ENCODE peak calls at places on chromosomes 11 and 22, in four cellular contexts. Y, A, K and T are unnamed samples.

GRCh38 chr11:17391493-17392355 is 3.3 kb upstream of the KCNJ11 start:
- DNase-seq in A (no peak), K (no peak), Y (no peak), T (no peak)

GRCh38 chr11:29200776-29201574 is 815.9 kb downstream of the KCNA4 start:
- DNase-seq in K (no peak), A (no peak), Y (no peak), T (no peak)

GRCh38 chr11:86370922-86371614 is 3.6 kb upstream of the CCDC81 start:
- DNase-seq in A (no peak), K (peak; percentile 22), Y (no peak), T (peak; percentile 4)

GRCh38 chr11:8333431-8334401 is 70.0 kb upstream of the LMO1 start:
- DNase-seq in A (no peak), K (peak; percentile 23), Y (no peak), T (no peak)

GRCh38 chr11:8363924-8364323 is 100.2 kb upstream of the LMO1 start:
- DNase-seq in Y (no peak), K (no peak), A (no peak), T (no peak)

GRCh38 chr11:125464266-125464662 is 31.8 kb downstream of the FEZ1 start:
- DNase-seq in A (no peak), K (peak; percentile 35), Y (no peak), T (no peak)

GRCh38 chr11:19241260-19242183 is 777 bp upstream of the E2F8 start:
- DNase-seq in K (peak; percentile 16), A (peak; percentile 22), Y (peak; percentile 44), T (no peak)

GRCh38 chr11:72223615-72224586 is 666 bp upstream of the INPPL1 start:
- DNase-seq in Y (peak; percentile 80), K (peak; percentile 65), A (peak; percentile 77), T (peak; percentile 75)

GRCh38 chr22:38167988-38168407 is 13.6 kb downstream of the PLA2G6 start:
- DNase-seq in A (peak; percentile 94), K (no peak), Y (no peak), T (no peak)

GRCh38 chr11:92300871-92301270 is 76.3 kb downstream of the FAT3 start:
- DNase-seq in Y (no peak), A (no peak), K (no peak), T (no peak)

GRCh38 chr11:120116966-120117365 is 20.9 kb downstream of the TRIM29 start:
- DNase-seq in Y (no peak), K (no peak), A (no peak), T (no peak)

GRCh38 chr11:65150513-65151271 is 16.4 kb upstream of the SYVN1 start:
- DNase-seq in Y (peak; percentile 91), A (peak; percentile 97), K (peak; percentile 89), T (peak; percentile 90)

GRCh38 chr11:8671242-8671641 is 11.2 kb downstream of the TRIM66 start:
- DNase-seq in A (peak; percentile 83), Y (peak; percentile 41), K (peak; percentile 48), T (peak; percentile 51)

GRCh38 chr11:3859373-3859881 is 4.0 kb downstream of the STIM1 start:
- DNase-seq in A (peak; percentile 50), K (no peak), Y (no peak), T (peak; percentile 44)

GRCh38 chr11:81444306-81444705 is 1289.4 kb downstream of the FAM181B start:
- DNase-seq in A (no peak), K (no peak), Y (no peak), T (no peak)

GRCh38 chr22:39414886-39415285 is 15.3 kb downstream of the TAB1 start:
- DNase-seq in Y (no peak), K (no peak), A (peak; percentile 50), T (no peak)

GRCh38 chr11:43547411-43547718 is 133.2 kb upstream of the HSD17B12 start:
- DNase-seq in K (no peak), Y (peak; percentile 32), A (peak; percentile 52), T (peak; percentile 18)

GRCh38 chr11:134939905-134940304 is 527.9 kb upstream of the B3GAT1 start:
- DNase-seq in Y (no peak), K (no peak), A (no peak), T (no peak)

GRCh38 chr11:76778874-76779273 is 4.3 kb upstream of the TSKU start:
- DNase-seq in K (no peak), A (no peak), Y (no peak), T (no peak)

GRCh38 chr11:44005076-44005800 is 42.5 kb upstream of the ACCSL start:
- DNase-seq in Y (no peak), K (no peak), A (no peak), T (no peak)

GRCh38 chr11:76649964-76650363 is 20.6 kb downstream of the LRRC32 start:
- DNase-seq in A (no peak), K (no peak), Y (no peak), T (no peak)

GRCh38 chr11:131592734-131593133 is 222.3 kb downstream of the NTM start:
- DNase-seq in Y (no peak), K (no peak), A (no peak), T (no peak)

GRCh38 chr11:67616431-67617242 is 9.9 kb downstream of the NDUFV1 start:
- DNase-seq in Y (no peak), K (no peak), A (peak; percentile 98), T (no peak)

GRCh38 chr11:44766112-44766971 is 39.6 kb downstream of the TSPAN18 start:
- DNase-seq in K (no peak), Y (no peak), A (peak; percentile 6), T (peak; percentile 66)

GRCh38 chr11:97140885-97141494 is 751.2 kb downstream of the JRKL start:
- DNase-seq in K (peak; percentile 2), Y (no peak), A (no peak), T (no peak)

GRCh38 chr22:17997456-17997855 is 26.9 kb downstream of the MICAL3 start:
- DNase-seq in Y (no peak), K (peak; percentile 29), A (no peak), T (no peak)

GRCh38 chr11:77561257-77561656 is 28.5 kb upstream of the AQP11 start:
- DNase-seq in K (no peak), Y (no peak), A (no peak), T (no peak)

GRCh38 chr11:110345756-110346155 is 49.3 kb upstream of the RDX start:
- DNase-seq in Y (no peak), A (no peak), K (no peak), T (no peak)

GRCh38 chr22:17717708-17718107 is 56.6 kb downstream of the BID start:
- DNase-seq in K (no peak), Y (no peak), A (no peak), T (no peak)

GRCh38 chr11:108873938-108874337 is 209.1 kb downstream of the DDX10 start:
- DNase-seq in K (no peak), A (no peak), Y (no peak), T (no peak)

GRCh38 chr11:64885367-64886286 is 7.2 kb upstream of the EHD1 start:
- DNase-seq in K (peak; percentile 68), A (no peak), Y (no peak), T (no peak)

GRCh38 chr11:130652671-130653335 is 204.4 kb downstream of the ADAMTS15 start:
- DNase-seq in A (peak; percentile 89), Y (peak; percentile 58), K (no peak), T (no peak)

GRCh38 chr11:35274909-35275807 is 136.2 kb downstream of the CD44 start:
- DNase-seq in A (peak; percentile 71), K (peak; percentile 45), Y (peak; percentile 66), T (peak; percentile 95)

GRCh38 chr11:132056689-132057088 is 686.3 kb downstream of the NTM start:
- DNase-seq in K (no peak), Y (no peak), A (no peak), T (no peak)

GRCh38 chr22:45515678-45516077 is 13.0 kb downstream of the FBLN1 start:
- DNase-seq in Y (no peak), A (no peak), K (no peak), T (no peak)

GRCh38 chr22:45521178-45521577 is 18.5 kb downstream of the FBLN1 start:
- DNase-seq in K (no peak), A (no peak), Y (no peak), T (no peak)

GRCh38 chr22:45518580-45518991 is 15.9 kb downstream of the FBLN1 start:
- DNase-seq in K (no peak), Y (no peak), A (peak; percentile 52), T (peak; percentile 34)

GRCh38 chr22:45516163-45516562 is 13.5 kb downstream of the FBLN1 start:
- DNase-seq in Y (no peak), K (no peak), A (no peak), T (no peak)

GRCh38 chr22:45516923-45517675 is 14.4 kb downstream of the FBLN1 start:
- DNase-seq in K (peak; percentile 16), A (no peak), Y (no peak), T (no peak)
- H3K27ac ChIP-seq in K (peak overlapping the region; percentile 16), A (no peak overlapping the region), Y (peak overlapping the region; percentile 41), T (peak overlapping the region; percentile 41)

DNA sequence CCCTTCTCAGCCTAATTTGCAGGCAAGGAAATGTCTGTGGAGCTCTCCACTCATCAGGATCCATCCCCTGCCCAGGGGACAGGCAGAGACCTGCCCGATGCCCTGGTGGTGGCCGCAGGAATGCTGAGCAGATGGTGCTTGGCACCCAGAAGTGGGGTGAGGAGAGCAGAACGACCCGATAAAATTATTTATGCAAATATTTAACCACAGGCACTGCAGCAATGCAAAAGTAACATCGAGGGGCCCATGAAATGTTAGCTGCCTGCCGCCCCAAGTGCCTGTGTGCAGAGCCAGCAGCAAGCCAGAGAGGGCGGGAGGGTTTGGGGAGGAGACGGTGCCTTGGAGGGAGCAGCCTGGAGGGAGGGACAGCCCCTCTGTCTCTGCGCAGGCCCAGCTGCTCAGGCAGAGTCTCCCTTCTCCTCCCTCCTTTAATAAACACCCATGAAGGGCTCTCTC is 205.5 kb downstream of the CTTN start:
- DNase-seq in A (no peak), K (no peak), Y (no peak), T (no peak)
- H3K9me3 ChIP-seq in A (no peaks in the 10 kb centered on the region), K (no peaks in the 10 kb centered on the region), Y (no peaks in the 10 kb centered on the region), T (no peaks in the 10 kb centered on the region)

GRCh38 chr11:47765086-47765485 is 2.1 kb downstream of the FNBP4 start:
- DNase-seq in Y (no peak), K (no peak), A (no peak), T (no peak)
- H3K27ac ChIP-seq in Y (no peak overlapping the region), K (peak overlapping the region; percentile 94), A (peak overlapping the region; percentile 96), T (no peak overlapping the region)

GRCh38 chr22:36826262-36826661 is 9.4 kb upstream of the PVALB start:
- DNase-seq in K (no peak), A (no peak), Y (no peak), T (no peak)
- H3K9me3 ChIP-seq in K (no peaks in the 10 kb centered on the region), A (no peaks in the 10 kb centered on the region), Y (no peaks in the 10 kb centered on the region), T (no peaks in the 10 kb centered on the region)

GRCh38 chr11:41309111-41309522 is 150.3 kb downstream of the LRRC4C start:
- DNase-seq in K (no peak), A (no peak), Y (no peak), T (no peak)

GRCh38 chr11:41307371-41308080 is 151.9 kb downstream of the LRRC4C start:
- DNase-seq in Y (no peak), K (no peak), A (no peak), T (no peak)

GRCh38 chr11:41309716-41310115 is 149.7 kb downstream of the LRRC4C start:
- DNase-seq in Y (no peak), K (no peak), A (no peak), T (no peak)

GRCh38 chr11:41306435-41306834 is 153.0 kb downstream of the LRRC4C start:
- DNase-seq in Y (no peak), A (no peak), K (no peak), T (no peak)

DNA sequence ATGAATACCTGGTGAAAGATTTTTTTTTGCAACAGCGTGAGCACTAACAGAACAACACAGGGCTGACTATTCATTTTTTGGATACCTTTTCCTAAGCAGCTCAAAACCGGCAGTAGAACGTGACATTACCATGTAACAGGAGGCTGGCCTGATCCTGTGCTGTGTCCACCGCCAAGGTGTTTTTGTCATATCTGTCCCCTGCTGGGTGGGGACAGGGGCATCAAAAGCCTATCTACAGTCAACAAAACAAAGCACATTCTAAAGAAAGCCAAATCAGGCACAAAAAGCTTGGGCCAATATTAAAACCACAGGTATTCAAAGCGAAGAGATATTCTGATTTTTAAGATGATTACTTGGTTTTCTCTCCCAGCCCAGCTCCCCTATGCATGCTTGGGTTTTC is 151.2 kb downstream of the LRRC4C start:
- DNase-seq in Y (no peak), K (no peak), A (no peak), T (no peak)
- H3K27ac ChIP-seq in Y (no peak overlapping the region), K (no peak overlapping the region), A (no peak overlapping the region), T (no peak overlapping the region)